ENCODE peak calls at places on chromosomes 4 and X, in four cellular contexts. One of them, this sample, is unnamed.
A peak's percentile ranks its signal among the peaks of the same experiment; 100 is the strongest.

GRCh38 chr4:57048590-57049304 is 61.4 kb downstream of the IGFBP7 start:
- DNase-seq in NCI-H1092 treated with DMSO at 0.1 percent for 48 hours: no peak
- DNase-seq in activated T-helper 1 cell treated with anti-CD3 and anti-CD28 coated beads, Interleukin-2, amount 50 U/mL, for 16 hours: no peak
- DNase-seq in AG10803: peak; percentile 68
- DNase-seq in this sample: no peak

GRCh38 chr4:140094701-140095420 is 59.1 kb downstream of the MAML3 start:
- DNase-seq in NCI-H1092 treated with DMSO at 0.1 percent for 48 hours: peak; percentile 64
- DNase-seq in activated T-helper 1 cell treated with anti-CD3 and anti-CD28 coated beads, Interleukin-2, amount 50 U/mL, for 16 hours: no peak
- DNase-seq in AG10803: no peak
- DNase-seq in this sample: no peak

GRCh38 chrX:153761863-153762262 is 2.2 kb upstream of the PLXNB3 start:
- DNase-seq in NCI-H1092 treated with DMSO at 0.1 percent for 48 hours: no peak
- DNase-seq in activated T-helper 1 cell treated with anti-CD3 and anti-CD28 coated beads, Interleukin-2, amount 50 U/mL, for 16 hours: no peak
- DNase-seq in AG10803: no peak
- DNase-seq in this sample: no peak

GRCh38 chr4:151573945-151574344 is 165.0 kb downstream of the FHIP1A start:
- DNase-seq in NCI-H1092 treated with DMSO at 0.1 percent for 48 hours: no peak
- DNase-seq in activated T-helper 1 cell treated with anti-CD3 and anti-CD28 coated beads, Interleukin-2, amount 50 U/mL, for 16 hours: no peak
- DNase-seq in AG10803: no peak
- DNase-seq in this sample: no peak

GRCh38 chr4:56099378-56099786 is 150.6 kb downstream of the CEP135 start:
- DNase-seq in NCI-H1092 treated with DMSO at 0.1 percent for 48 hours: no peak
- DNase-seq in activated T-helper 1 cell treated with anti-CD3 and anti-CD28 coated beads, Interleukin-2, amount 50 U/mL, for 16 hours: no peak
- DNase-seq in AG10803: no peak
- DNase-seq in this sample: no peak

GRCh38 chr4:122914292-122914904 is 8.0 kb downstream of the NUDT6 start:
- DNase-seq in NCI-H1092 treated with DMSO at 0.1 percent for 48 hours: peak; percentile 4
- DNase-seq in activated T-helper 1 cell treated with anti-CD3 and anti-CD28 coated beads, Interleukin-2, amount 50 U/mL, for 16 hours: no peak
- DNase-seq in AG10803: no peak
- DNase-seq in this sample: no peak

GRCh38 chrX:153885968-153886903 is at the start of gene L1CAM:
- DNase-seq in NCI-H1092 treated with DMSO at 0.1 percent for 48 hours: no peak
- DNase-seq in activated T-helper 1 cell treated with anti-CD3 and anti-CD28 coated beads, Interleukin-2, amount 50 U/mL, for 16 hours: no peak
- DNase-seq in AG10803: no peak
- DNase-seq in this sample: no peak

GRCh38 chr4:54215379-54216072 is 13.6 kb upstream of the PDGFRA start:
- DNase-seq in NCI-H1092 treated with DMSO at 0.1 percent for 48 hours: no peak
- DNase-seq in activated T-helper 1 cell treated with anti-CD3 and anti-CD28 coated beads, Interleukin-2, amount 50 U/mL, for 16 hours: no peak
- DNase-seq in AG10803: peak; percentile 29
- DNase-seq in this sample: no peak

GRCh38 chr4:124666496-124666895 is 46.0 kb downstream of the ANKRD50 start:
- DNase-seq in NCI-H1092 treated with DMSO at 0.1 percent for 48 hours: no peak
- DNase-seq in activated T-helper 1 cell treated with anti-CD3 and anti-CD28 coated beads, Interleukin-2, amount 50 U/mL, for 16 hours: no peak
- DNase-seq in AG10803: no peak
- DNase-seq in this sample: no peak

GRCh38 chrX:63529961-63530360 is 178.8 kb upstream of the SPIN4 start:
- DNase-seq in NCI-H1092 treated with DMSO at 0.1 percent for 48 hours: no peak
- DNase-seq in activated T-helper 1 cell treated with anti-CD3 and anti-CD28 coated beads, Interleukin-2, amount 50 U/mL, for 16 hours: no peak
- DNase-seq in AG10803: no peak
- DNase-seq in this sample: no peak

GRCh38 chr4:13656569-13656988 is 29.1 kb upstream of the BOD1L1 start:
- DNase-seq in NCI-H1092 treated with DMSO at 0.1 percent for 48 hours: peak; percentile 39
- DNase-seq in activated T-helper 1 cell treated with anti-CD3 and anti-CD28 coated beads, Interleukin-2, amount 50 U/mL, for 16 hours: peak; percentile 37
- DNase-seq in AG10803: peak; percentile 65
- DNase-seq in this sample: no peak

GRCh38 chr4:190019023-190019858 is 7.8 kb downstream of the FRG2 start:
- DNase-seq in NCI-H1092 treated with DMSO at 0.1 percent for 48 hours: no peak
- DNase-seq in activated T-helper 1 cell treated with anti-CD3 and anti-CD28 coated beads, Interleukin-2, amount 50 U/mL, for 16 hours: no peak
- DNase-seq in AG10803: no peak
- DNase-seq in this sample: no peak